ENCODE peak calls at places on chromosomes 12 and 14, in four cellular contexts. E is HepG2, X is GM12878, Z is K562. Y is an unnamed sample. For H3K36me3, the result is how much of the 10 kb centered on the place peaks cover.

GRCh38 chr12:114665411-114666181 is 18.4 kb downstream of the TBX3 start:
- DNase-seq in E (no peak), X (no peak), Z (no peak), Y (peak)

GRCh38 chr12:75852143-75852542 is 179.4 kb downstream of the PHLDA1 start:
- DNase-seq in E (no peak), X (no peak), Z (no peak), Y (no peak)

GRCh38 chr14:50469982-50470381 is 62.4 kb downstream of the MAP4K5 start:
- DNase-seq in E (no peak), X (no peak), Z (no peak), Y (peak)

GRCh38 chr12:49535921-49536525 is 2.8 kb upstream of the KCNH3 start:
- DNase-seq in E (no peak), X (no peak), Z (no peak), Y (no peak)

GRCh38 chr12:123726244-123726643 is 14.1 kb downstream of the ATP6V0A2 start:
- DNase-seq in E (no peak), X (no peak), Z (no peak), Y (no peak)

GRCh38 chr12:95994476-95994875 is 1.7 kb downstream of the HAL start:
- DNase-seq in E (no peak), X (no peak), Z (no peak), Y (no peak)

GRCh38 chr12:91274886-91275285 is 92.3 kb upstream of the DCN start:
- DNase-seq in E (no peak), X (no peak), Z (no peak), Y (peak)

GRCh38 chr14:68487805-68488590 is 304.9 kb downstream of the ZFP36L1 start:
- DNase-seq in E (no peak), X (no peak), Z (peak), Y (no peak)

GRCh38 chr12:25253371-25254068 is 2.8 kb upstream of the KRAS start:
- DNase-seq in E (no peak), X (no peak), Z (no peak), Y (no peak)

GRCh38 chr12:132007041-132007440 is 57.3 kb downstream of the EP400 start:
- DNase-seq in E (no peak), X (no peak), Z (no peak), Y (no peak)

GRCh38 chr12:63304844-63305243 is 153.8 kb upstream of the AVPR1A start:
- DNase-seq in E (no peak), X (no peak), Z (no peak), Y (no peak)

GRCh38 chr14:74407021-74407800 is 18.8 kb downstream of the SYNDIG1L start:
- DNase-seq in E (no peak), X (no peak), Z (no peak), Y (no peak)

GRCh38 chr12:6272300-6273208 is 37.9 kb upstream of the PLEKHG6 start:
- DNase-seq in E (no peak), X (no peak), Z (peak), Y (peak)

GRCh38 chr12:111749391-111749790 is 17.3 kb upstream of the ALDH2 start:
- DNase-seq in E (no peak), X (no peak), Z (no peak), Y (no peak)

GRCh38 chr12:119710374-119710773 is 42.4 kb downstream of the PRKAB1 start:
- DNase-seq in E (no peak), X (no peak), Z (no peak), Y (no peak)

GRCh38 chr12:66188584-66189475 is at the start of gene IRAK3:
- DNase-seq in E (no peak), X (no peak), Z (no peak), Y (peak)

GRCh38 chr12:49887091-49887490 is 16.6 kb downstream of the FAIM2 start:
- DNase-seq in E (no peak), X (no peak), Z (no peak), Y (no peak)

GRCh38 chr12:60021235-60021634 is 425.4 kb downstream of the SLC16A7 start:
- DNase-seq in E (no peak), X (no peak), Z (no peak), Y (peak)

GRCh38 chr14:61584258-61584657 is 111.1 kb upstream of the HIF1A start:
- DNase-seq in E (no peak), X (no peak), Z (no peak), Y (no peak)

GRCh38 chr14:67940894-67941455 is 121.4 kb downstream of the RAD51B start:
- DNase-seq in E (no peak), X (no peak), Z (no peak), Y (peak)

GRCh38 chr12:73321319-73321718 is 1049.1 kb downstream of the TRHDE start:
- DNase-seq in E (no peak), X (no peak), Z (no peak), Y (no peak)

GRCh38 chr12:27595231-27595642 is 71.2 kb downstream of the PPFIBP1 start:
- DNase-seq in E (peak), X (no peak), Z (no peak), Y (peak)

GRCh38 chr12:132275110-132275531 is 54.3 kb downstream of the GALNT9 start:
- DNase-seq in E (peak), X (no peak), Z (peak), Y (peak)

GRCh38 chr12:95789126-95790024 is 1.2 kb downstream of the NTN4 start:
- DNase-seq in E (no peak), X (no peak), Z (no peak), Y (peak)

GRCh38 chr12:124441443-124442190 is 125.8 kb downstream of the NCOR2 start:
- DNase-seq in E (no peak), X (no peak), Z (peak), Y (no peak)

GRCh38 chr14:69055973-69056372 is 76.9 kb upstream of the ACTN1 start:
- DNase-seq in E (no peak), X (no peak), Z (no peak), Y (no peak)

GRCh38 chr14:62956413-62956812 is 88.8 kb downstream of the KCNH5 start:
- DNase-seq in E (no peak), X (no peak), Z (no peak), Y (no peak)

GRCh38 chr14:60722836-60723217 is 1.3 kb downstream of the SIX4 start:
- DNase-seq in E (no peak), X (no peak), Z (peak), Y (peak)

GRCh38 chr14:50383618-50384225 is 13.0 kb downstream of the CDKL1 start:
- DNase-seq in E (no peak), X (no peak), Z (no peak), Y (no peak)

GRCh38 chr12:92156139-92156538 is 10.5 kb upstream of the BTG1 start:
- DNase-seq in E (no peak), X (no peak), Z (no peak), Y (no peak)

GRCh38 chr12:43444940-43445564 is 107.0 kb downstream of the ADAMTS20 start:
- DNase-seq in E (peak), X (peak), Z (peak), Y (peak)

GRCh38 chr12:118237908-118238307 is 102.0 kb downstream of the PEBP1 start:
- DNase-seq in E (no peak), X (no peak), Z (no peak), Y (no peak)

GRCh38 chr12:54879579-54879978 is 25.3 kb downstream of the MUCL1 start:
- DNase-seq in E (no peak), X (no peak), Z (no peak), Y (no peak)

GRCh38 chr14:96571311-96571710 is 69.1 kb downstream of the PAPOLA start:
- DNase-seq in E (no peak), X (no peak), Z (no peak), Y (no peak)

GRCh38 chr14:96565811-96566210 is 63.6 kb downstream of the PAPOLA start:
- DNase-seq in E (no peak), X (no peak), Z (no peak), Y (no peak)

GRCh38 chr14:96564389-96564788 is 62.2 kb downstream of the PAPOLA start:
- DNase-seq in E (no peak), X (no peak), Z (no peak), Y (no peak)

GRCh38 chr14:96568646-96569045 is 66.5 kb downstream of the PAPOLA start:
- DNase-seq in E (no peak), X (no peak), Z (no peak), Y (no peak)

DNA sequence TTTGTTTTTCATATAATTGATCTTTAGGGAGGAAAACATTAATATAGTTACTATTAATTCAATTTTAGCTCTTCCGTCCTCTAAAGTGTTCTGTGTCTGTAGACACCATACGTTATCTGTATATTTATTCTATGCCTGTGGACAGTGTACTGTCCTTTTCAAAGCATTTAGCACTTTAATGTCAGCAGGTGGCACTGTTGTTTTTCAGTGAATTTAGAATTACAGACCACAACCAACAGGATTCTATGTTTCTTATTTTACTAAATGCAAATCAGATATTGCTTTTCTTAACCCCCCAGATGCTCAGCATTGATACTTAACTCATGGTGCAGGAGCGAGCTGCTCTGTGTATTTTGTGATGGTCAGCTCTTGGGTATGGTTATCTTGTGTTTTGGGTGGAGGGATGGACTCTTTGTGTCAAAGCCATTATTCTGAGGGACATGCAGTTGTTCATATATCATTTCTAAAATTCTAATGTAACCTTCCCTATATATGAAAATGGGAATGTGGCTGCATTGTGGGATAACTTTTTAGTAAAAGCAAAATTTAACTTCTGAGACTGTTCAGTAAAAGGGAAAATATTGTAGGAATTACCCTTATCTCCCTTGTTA is 65.2 kb downstream of the PAPOLA start:
- DNase-seq in E (peak), X (no peak), Z (peak), Y (peak)
- H3K36me3 ChIP-seq in E (under half), X (under half), Z (under half), Y (under half)

GRCh38 chr14:39451811-39452210 is 19.6 kb upstream of the FBXO33 start:
- DNase-seq in E (no peak), X (no peak), Z (no peak), Y (no peak)
- TF ChIP-seq JUNB in E (no peak), X (peak), Z (no peak), Y (no peak)

GRCh38 chr14:59619071-59619470 is 42.5 kb upstream of the CCDC175 start:
- DNase-seq in E (no peak), X (no peak), Z (no peak), Y (no peak)
- H3K36me3 ChIP-seq in E (under half), X (under half), Z (under half), Y (under half)

GRCh38 chr14:34041220-34041619 is 90.3 kb upstream of the EGLN3 start:
- DNase-seq in E (no peak), X (no peak), Z (no peak), Y (no peak)

GRCh38 chr14:34044666-34045306 is 93.9 kb upstream of the EGLN3 start:
- DNase-seq in E (no peak), X (no peak), Z (no peak), Y (no peak)

GRCh38 chr14:34044373-34044637 is 93.4 kb upstream of the EGLN3 start:
- DNase-seq in E (no peak), X (no peak), Z (no peak), Y (no peak)

GRCh38 chr14:34040765-34041164 is 89.9 kb upstream of the EGLN3 start:
- DNase-seq in E (no peak), X (no peak), Z (no peak), Y (no peak)

DNA sequence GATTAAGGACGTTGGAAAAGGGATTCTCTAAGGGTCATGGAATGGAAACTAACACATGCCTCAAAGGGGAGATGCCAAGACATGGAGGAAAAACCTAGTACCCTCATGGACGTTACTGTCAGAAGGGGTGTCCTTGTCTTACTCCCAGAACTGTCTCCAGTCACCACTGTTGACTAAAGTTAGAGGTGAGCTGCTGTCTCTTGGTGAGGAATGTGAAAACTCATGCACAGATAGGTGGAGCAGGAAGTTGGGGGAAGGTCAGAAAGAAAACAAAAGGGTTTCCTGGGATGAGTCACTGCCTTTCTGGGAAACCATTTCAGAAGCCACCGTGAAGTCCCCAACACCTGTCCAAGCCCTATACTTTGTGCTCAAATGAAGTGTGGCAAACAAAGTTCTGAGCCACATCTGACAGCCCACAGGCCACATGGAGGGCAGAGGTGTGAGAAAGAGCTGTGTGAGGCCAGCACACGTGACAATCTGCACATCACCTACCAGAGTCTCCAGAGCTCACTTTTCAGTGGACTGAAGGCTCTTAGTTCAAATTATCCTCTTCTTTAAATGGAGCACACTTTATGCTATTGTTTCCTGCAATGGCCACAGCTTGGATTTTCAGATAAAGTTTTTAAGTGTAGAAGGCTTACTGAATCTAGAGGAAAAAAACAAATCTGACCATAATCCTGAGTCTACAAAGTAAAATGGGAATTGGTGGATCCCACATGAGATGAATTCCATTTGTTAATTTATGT is 92.9 kb upstream of the EGLN3 start:
- DNase-seq in E (peak), X (peak), Z (peak), Y (peak)
- TF ChIP-seq JUNB in E (peak), X (peak), Z (peak), Y (no peak)

GRCh38 chr12:79587368-79587767 is 103.4 kb downstream of the PAWR start:
- DNase-seq in E (no peak), X (no peak), Z (no peak), Y (no peak)
- H3K36me3 ChIP-seq in E (under half), X (under half), Z (under half), Y (under half)

GRCh38 chr14:32933623-32933942 is 5.1 kb upstream of the NPAS3 start:
- DNase-seq in E (no peak), X (no peak), Z (no peak), Y (peak)
- TF ChIP-seq JUNB in E (no peak), X (no peak), Z (no peak), Y (no peak)

GRCh38 chr14:81209187-81209836 is 11.4 kb downstream of the GTF2A1 start:
- DNase-seq in E (no peak), X (peak), Z (no peak), Y (no peak)
- H3K36me3 ChIP-seq in E (under half), X (under half), Z (half or more), Y (under half)